ENCODE peak calls at places on chromosomes 1 and 21, in six cellular contexts. B is Peyer's patch, E is spleen, K is gastrocnemius medialis, Q is adrenal gland, V is lower leg skin. I is an unnamed sample.

GRCh38 chr1:225879521-225880209 is 2.5 kb downstream of the TMEM63A start:
- DNase-seq in Q (no peak), B (no peak), K (no peak), V (no peak), E (peak; percentile 71), I (no peak)

GRCh38 chr1:220956861-220957605 is 77.8 kb downstream of the HLX start:
- DNase-seq in B (no peak), Q (peak; percentile 23), K (no peak), E (no peak), V (no peak), I (no peak)

GRCh38 chr1:46539968-46540367 is 11.5 kb downstream of the KNCN start:
- DNase-seq in K (no peak), V (no peak), B (no peak), E (no peak), Q (peak; percentile 56), I (no peak)

GRCh38 chr1:100343897-100344296 is 8.4 kb upstream of the CDC14A start:
- DNase-seq in E (no peak), K (no peak), V (no peak), B (no peak), Q (no peak), I (no peak)

GRCh38 chr1:203702130-203702577 is 62.8 kb upstream of the LAX1 start:
- DNase-seq in V (peak; percentile 88), K (no peak), B (no peak), Q (peak; percentile 23), E (no peak), I (peak; percentile 42)

GRCh38 chr1:23385119-23385621 is 15.5 kb upstream of the ZNF436 start:
- DNase-seq in V (no peak), Q (peak; percentile 36), E (no peak), K (no peak), B (no peak), I (no peak)

GRCh38 chr1:14539953-14540563 is 58.4 kb upstream of the KAZN start:
- DNase-seq in V (peak; percentile 56), E (no peak), K (no peak), B (no peak), Q (no peak), I (no peak)

GRCh38 chr1:111604931-111605330 is 14.7 kb upstream of the RAP1A start:
- DNase-seq in B (no peak), K (no peak), Q (no peak), V (no peak), E (no peak), I (no peak)

GRCh38 chr1:9250586-9251381 is 16.2 kb downstream of the H6PD start:
- DNase-seq in B (peak; percentile 77), K (peak; percentile 68), Q (peak; percentile 76), V (no peak), E (peak; percentile 38), I (no peak)

GRCh38 chr21:38815060-38815405 is 9.3 kb downstream of the ETS2 start:
- DNase-seq in B (no peak), K (no peak), E (no peak), V (no peak), Q (no peak), I (no peak)

GRCh38 chr1:17009706-17010105 is 2.0 kb downstream of the ATP13A2 start:
- DNase-seq in Q (no peak), B (no peak), E (peak; percentile 76), V (no peak), K (no peak), I (no peak)

GRCh38 chr1:156511656-156512055 is 11.1 kb upstream of the MEF2D start:
- DNase-seq in V (peak; percentile 36), E (no peak), B (no peak), Q (peak; percentile 79), K (peak; percentile 67), I (no peak)

GRCh38 chr1:156508955-156509234 is 8.3 kb upstream of the MEF2D start:
- DNase-seq in K (peak; percentile 82), E (no peak), Q (no peak), B (no peak), V (no peak), I (no peak)

GRCh38 chr1:156508205-156508954 is 7.8 kb upstream of the MEF2D start:
- DNase-seq in E (no peak), V (no peak), Q (no peak), K (peak; percentile 75), B (no peak), I (peak; percentile 73)

GRCh38 chr1:156509424-156510035 is 9.0 kb upstream of the MEF2D start:
- DNase-seq in E (no peak), B (no peak), Q (no peak), K (no peak), V (no peak), I (no peak)

GRCh38 chr1:156510709-156511108 is 10.1 kb upstream of the MEF2D start:
- DNase-seq in K (peak; percentile 99), V (peak; percentile 95), B (no peak), Q (peak; percentile 82), E (no peak), I (peak; percentile 54)
- TF ChIP-seq POLR2A in K (no peak), V (no peak), B (no peak), Q (no peak), E (no peak), I (peak; percentile 27)

GRCh38 chr1:248757784-248758195 is 2.2 kb upstream of the LYPD8 start:
- DNase-seq in K (no peak), E (no peak), Q (no peak), V (no peak), B (peak; percentile 61), I (no peak)
- TF ChIP-seq POLR2A in K (no peak), E (no peak), Q (no peak), V (no peak), B (no peak), I (no peak)

GRCh38 chr1:26127235-26128163 is 15.9 kb downstream of the PDIK1L start:
- DNase-seq in V (no peak), K (no peak), E (no peak), Q (no peak), B (no peak), I (no peak)
- TF ChIP-seq POLR2A in V (no peak), K (no peak), E (no peak), Q (no peak), B (peak; percentile 22), I (no peak)

DNA sequence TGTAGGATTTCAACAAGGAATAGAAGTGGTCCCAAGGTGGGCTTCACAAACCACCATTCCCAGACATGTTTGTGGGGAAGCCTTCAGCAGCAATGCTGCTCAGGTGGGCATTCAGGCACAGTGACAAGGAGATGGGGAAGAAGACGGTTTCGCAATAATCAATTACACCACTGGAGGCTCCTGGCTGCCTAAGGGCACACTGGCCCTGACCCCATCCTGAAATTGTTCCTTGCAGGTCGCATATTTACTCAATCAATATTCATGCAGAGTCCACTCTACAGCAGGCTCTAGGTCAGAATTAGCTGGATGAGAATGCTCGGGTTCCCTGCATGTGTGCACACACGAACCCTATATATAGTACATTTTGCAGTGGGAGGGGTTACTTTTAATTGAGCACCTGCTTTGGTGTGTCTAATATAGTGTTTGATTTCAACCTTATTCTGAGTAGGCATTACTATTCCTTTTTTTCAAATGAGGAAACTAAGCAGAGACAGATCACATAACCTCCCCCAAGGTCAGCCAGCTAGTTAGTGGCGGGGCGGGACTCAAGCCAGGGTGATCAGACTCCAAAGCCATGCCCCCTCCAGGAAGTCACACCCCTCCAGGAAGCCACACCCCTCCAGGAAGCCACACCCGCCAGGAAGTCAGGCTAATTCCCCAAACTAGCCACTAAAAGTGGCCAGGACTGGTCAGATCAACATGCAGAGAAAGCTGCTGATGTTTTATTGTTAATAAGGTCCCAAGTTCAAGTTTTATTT is 106.5 kb downstream of the HLCS start:
- DNase-seq in B (peak; percentile 79), E (peak; percentile 89), K (peak; percentile 42), V (peak; percentile 92), Q (peak; percentile 90), I (peak; percentile 24)
- TF ChIP-seq POLR2A in B (no peak), E (no peak), K (peak; percentile 30), V (no peak), Q (no peak), I (no peak)